ENCODE peak calls at places on chromosomes 16 and 17, in six cellular contexts. Z is HL-60, G is H1, P is transverse colon, D is GM12878, R is GM23338. M is an unnamed sample.

GRCh38 chr17:16251556-16251955 is 34.5 kb downstream of the PIGL start:
- DNase-seq in Z (no peak), G (no peak), P (no peak), D (no peak), R (no peak), M (no peak)

GRCh38 chr17:46876353-46876887 is 25.0 kb downstream of the WNT9B start:
- DNase-seq in Z (no peak), G (peak), P (peak), D (no peak), R (peak), M (no peak)

GRCh38 chr17:67959510-67959909 is 36.8 kb downstream of the C17orf58 start:
- DNase-seq in Z (no peak), G (no peak), P (peak), D (no peak), R (peak), M (no peak)

GRCh38 chr17:79873583-79873982 is 34.3 kb upstream of the CBX4 start:
- DNase-seq in Z (no peak), G (no peak), P (no peak), D (no peak), R (no peak), M (no peak)

GRCh38 chr16:80265624-80266306 is 275.0 kb upstream of the DYNLRB2 start:
- DNase-seq in Z (no peak), G (no peak), P (no peak), D (no peak), R (no peak), M (no peak)

GRCh38 chr17:75505152-75505409 is 10.3 kb downstream of the CASKIN2 start:
- DNase-seq in Z (no peak), G (no peak), P (no peak), D (no peak), R (no peak), M (no peak)

GRCh38 chr17:67557921-67558320 is 159.8 kb upstream of the NOL11 start:
- DNase-seq in Z (no peak), G (no peak), P (no peak), D (no peak), R (no peak), M (no peak)

GRCh38 chr17:9878361-9878760 is 26.7 kb downstream of the RCVRN start:
- DNase-seq in Z (no peak), G (no peak), P (no peak), D (no peak), R (no peak), M (no peak)

GRCh38 chr16:67407176-67407787 is 9.0 kb downstream of the ZDHHC1 start:
- DNase-seq in Z (no peak), G (no peak), P (no peak), D (no peak), R (no peak), M (no peak)

GRCh38 chr16:57354311-57354710 is 4.3 kb upstream of the CCL22 start:
- DNase-seq in Z (no peak), G (no peak), P (no peak), D (no peak), R (no peak), M (no peak)

GRCh38 chr17:57916925-57917858 is 38.0 kb downstream of the CUEDC1 start:
- DNase-seq in Z (no peak), G (no peak), P (no peak), D (no peak), R (no peak), M (no peak)

GRCh38 chr17:68600123-68600880 is 865 bp downstream of the FAM20A start:
- DNase-seq in Z (no peak), G (peak), P (peak), D (no peak), R (peak), M (no peak)

GRCh38 chr17:60960398-60961065 is 282.9 kb downstream of the BCAS3 start:
- DNase-seq in Z (no peak), G (no peak), P (no peak), D (no peak), R (no peak), M (no peak)

GRCh38 chr17:75343007-75343406 is 53.8 kb upstream of the SLC25A19 start:
- DNase-seq in Z (no peak), G (no peak), P (no peak), D (no peak), R (no peak), M (no peak)

GRCh38 chr16:3554351-3554928 is 22.8 kb downstream of the NLRC3 start:
- DNase-seq in Z (no peak), G (no peak), P (no peak), D (no peak), R (peak), M (no peak)

DNA sequence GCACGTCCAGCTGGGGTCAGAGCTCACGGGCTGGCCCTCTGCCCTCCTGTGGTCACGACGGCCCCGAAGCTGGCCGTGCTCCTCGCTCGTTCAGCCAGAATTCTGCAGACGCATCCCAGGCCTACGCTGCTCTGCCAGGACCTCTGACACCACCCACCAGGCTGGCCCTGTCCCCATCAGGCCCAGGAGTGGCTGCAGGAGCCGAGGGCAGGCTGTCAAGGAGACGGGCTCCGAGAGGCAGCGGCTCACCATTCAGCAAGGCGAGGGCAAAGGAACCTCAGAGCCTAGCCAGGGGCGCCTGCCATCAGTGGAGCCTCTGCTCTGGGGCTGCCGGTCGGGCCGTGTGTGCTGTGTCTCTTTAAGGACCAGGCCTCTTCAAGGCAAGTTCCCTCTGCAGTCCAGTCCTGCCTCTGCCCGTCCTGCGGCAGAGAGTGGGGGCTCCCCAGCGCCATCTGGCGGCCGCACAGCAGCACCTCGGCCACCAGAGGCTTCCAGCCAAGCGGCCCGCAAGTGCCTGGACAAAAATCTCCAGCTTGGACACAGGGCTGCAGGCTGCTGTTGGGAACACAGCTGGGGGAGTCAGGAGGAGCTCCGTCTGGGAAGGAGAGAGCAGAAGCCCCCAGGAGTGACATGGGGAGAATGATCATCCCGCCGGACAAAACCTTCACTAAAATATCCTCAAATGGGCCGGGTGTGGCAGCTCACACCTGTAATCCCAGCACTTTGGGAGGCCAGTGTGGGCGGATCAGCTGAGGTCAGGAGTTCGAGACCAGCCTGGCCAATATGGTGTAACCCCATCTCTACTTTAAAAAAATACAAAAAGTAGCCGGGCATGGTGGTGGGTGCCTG is 7.4 kb upstream of the ABR start:
- DNase-seq in Z (no peak), G (peak), P (peak), D (no peak), R (peak), M (peak)
- TF ChIP-seq POLR2AphosphoS5 in Z (no peak), G (no peak), P (no peak), D (no peak), R (no peak), M (no peak)

DNA sequence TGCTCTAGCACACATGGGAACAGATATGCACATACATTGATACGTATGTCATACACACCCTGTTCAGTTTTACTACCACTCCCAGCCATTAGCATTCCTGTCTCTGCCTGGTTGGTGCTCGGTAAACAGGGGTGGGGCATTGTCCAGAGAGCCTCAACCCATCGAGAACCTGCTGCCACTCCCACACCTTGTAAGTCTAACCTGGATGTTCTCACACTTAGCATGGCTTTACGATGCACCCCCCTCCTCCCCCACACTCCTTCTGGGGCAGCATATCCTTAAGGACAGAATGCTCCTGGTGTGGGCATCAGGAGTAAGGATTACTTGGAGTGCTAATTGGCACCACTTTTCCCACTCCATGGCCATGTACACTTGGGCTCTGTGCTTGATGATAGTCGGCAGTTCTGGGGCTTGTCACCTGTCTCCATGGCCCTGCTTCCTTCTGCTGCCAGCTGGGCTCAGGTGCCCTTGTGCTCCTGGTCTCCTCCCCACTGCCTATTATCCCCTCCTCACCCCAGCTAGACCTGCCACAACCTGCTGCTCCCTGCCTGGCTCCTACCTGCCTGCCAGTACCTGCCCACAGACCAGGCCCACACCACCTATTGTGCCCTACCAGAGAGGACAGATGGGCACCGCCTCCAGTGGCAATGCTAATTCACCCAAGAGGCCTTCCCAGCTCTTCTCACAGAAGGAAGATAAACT is 710 bp upstream of the RAPGEFL1 start:
- DNase-seq in Z (no peak), G (no peak), P (peak), D (no peak), R (no peak), M (peak)
- H3K4me3 ChIP-seq in Z (no peak), G (no peak), P (no peak), D (no peak), R (peak), M (peak)

GRCh38 chr16:10877472-10877946 is 507 bp downstream of the CIITA start:
- DNase-seq in Z (no peak), G (no peak), P (no peak), D (no peak), R (peak), M (no peak)

GRCh38 chr16:10878644-10879498 is 1.9 kb downstream of the CIITA start:
- DNase-seq in Z (no peak), G (peak), P (peak), D (no peak), R (peak), M (no peak)

GRCh38 chr16:10876799-10877341 is at the start of gene CIITA:
- DNase-seq in Z (peak), G (no peak), P (peak), D (peak), R (peak), M (peak)

GRCh38 chr16:10878328-10878643 is 1.3 kb downstream of the CIITA start:
- DNase-seq in Z (no peak), G (no peak), P (no peak), D (no peak), R (peak), M (peak)

GRCh38 chr16:10876305-10876704 is 697 bp upstream of the CIITA start:
- DNase-seq in Z (no peak), G (no peak), P (no peak), D (no peak), R (no peak), M (no peak)
- TF ChIP-seq CTCF in Z (no peak), G (no peak), P (no peak), D (no peak), R (no peak), M (no peak)

GRCh38 chr17:38345743-38346142 is 2.0 kb upstream of the GPR179 start:
- DNase-seq in Z (no peak), G (no peak), P (no peak), D (no peak), R (no peak), M (no peak)

GRCh38 chr17:38352245-38353083 is 820 bp downstream of the SOCS7 start:
- DNase-seq in Z (no peak), G (peak), P (peak), D (no peak), R (peak), M (no peak)

GRCh38 chr17:38350035-38350434 is 1.6 kb upstream of the SOCS7 start:
- DNase-seq in Z (no peak), G (no peak), P (no peak), D (no peak), R (no peak), M (no peak)

GRCh38 chr17:38351412-38352222 is at the start of gene SOCS7:
- DNase-seq in Z (peak), G (peak), P (peak), D (peak), R (peak), M (peak)

GRCh38 chr17:38349097-38349904 is 2.3 kb upstream of the SOCS7 start:
- DNase-seq in Z (peak), G (peak), P (peak), D (peak), R (peak), M (peak)
- TF ChIP-seq POLR2AphosphoS5 in Z (no peak), G (no peak), P (no peak), D (no peak), R (no peak), M (no peak)

GRCh38 chr16:2329532-2329931 is 11.0 kb downstream of the ABCA3 start:
- DNase-seq in Z (no peak), G (no peak), P (no peak), D (no peak), R (peak), M (no peak)

GRCh38 chr16:2325791-2326190 is 14.7 kb downstream of the ABCA3 start:
- DNase-seq in Z (no peak), G (no peak), P (no peak), D (no peak), R (no peak), M (no peak)

GRCh38 chr16:2326191-2326590 is 14.3 kb downstream of the ABCA3 start:
- DNase-seq in Z (no peak), G (no peak), P (no peak), D (no peak), R (no peak), M (peak)

GRCh38 chr16:2331199-2331931 is 9.2 kb downstream of the ABCA3 start:
- DNase-seq in Z (no peak), G (no peak), P (no peak), D (no peak), R (no peak), M (no peak)

GRCh38 chr16:2328428-2328827 is 12.1 kb downstream of the ABCA3 start:
- DNase-seq in Z (no peak), G (no peak), P (no peak), D (no peak), R (no peak), M (no peak)
- H3K4me3 ChIP-seq in Z (no peak), G (no peak), P (no peak), D (no peak), R (no peak), M (no peak)

GRCh38 chr16:89453662-89454321 is 36.6 kb downstream of the ANKRD11 start:
- DNase-seq in Z (peak), G (no peak), P (no peak), D (no peak), R (no peak), M (no peak)
- TF ChIP-seq CTCF in Z (no peak), G (peak), P (no peak), D (no peak), R (peak), M (no peak)

DNA sequence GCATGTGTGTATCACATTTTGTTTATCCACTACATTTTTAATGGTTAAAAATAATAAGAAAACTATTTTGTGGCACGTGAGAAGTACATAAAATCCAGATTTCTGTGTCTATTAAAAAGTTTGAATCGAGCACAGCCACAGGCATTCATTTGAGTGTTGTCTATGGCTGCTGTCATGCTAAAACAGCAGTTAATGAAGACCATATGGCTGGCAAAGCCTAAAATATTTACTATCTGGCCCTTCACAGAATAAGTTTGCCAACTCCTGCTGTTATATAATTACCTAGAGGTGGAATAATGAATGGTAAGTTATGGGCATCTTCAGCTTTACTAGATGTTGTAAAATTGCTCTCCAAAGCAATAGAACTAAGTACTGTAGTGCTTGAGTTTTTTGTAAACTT is 30.5 kb downstream of the TMEM98 start:
- DNase-seq in Z (no peak), G (no peak), P (no peak), D (no peak), R (no peak), M (no peak)
- TF ChIP-seq POLR2AphosphoS5 in Z (no peak), G (no peak), P (no peak), D (no peak), R (no peak), M (no peak)

GRCh38 chr16:86287641-86288201 is 222.6 kb upstream of the FOXF1 start:
- DNase-seq in Z (no peak), G (peak), P (no peak), D (no peak), R (no peak), M (no peak)
- H3K4me3 ChIP-seq in Z (no peak), G (peak), P (no peak), D (no peak), R (peak), M (no peak)

DNA sequence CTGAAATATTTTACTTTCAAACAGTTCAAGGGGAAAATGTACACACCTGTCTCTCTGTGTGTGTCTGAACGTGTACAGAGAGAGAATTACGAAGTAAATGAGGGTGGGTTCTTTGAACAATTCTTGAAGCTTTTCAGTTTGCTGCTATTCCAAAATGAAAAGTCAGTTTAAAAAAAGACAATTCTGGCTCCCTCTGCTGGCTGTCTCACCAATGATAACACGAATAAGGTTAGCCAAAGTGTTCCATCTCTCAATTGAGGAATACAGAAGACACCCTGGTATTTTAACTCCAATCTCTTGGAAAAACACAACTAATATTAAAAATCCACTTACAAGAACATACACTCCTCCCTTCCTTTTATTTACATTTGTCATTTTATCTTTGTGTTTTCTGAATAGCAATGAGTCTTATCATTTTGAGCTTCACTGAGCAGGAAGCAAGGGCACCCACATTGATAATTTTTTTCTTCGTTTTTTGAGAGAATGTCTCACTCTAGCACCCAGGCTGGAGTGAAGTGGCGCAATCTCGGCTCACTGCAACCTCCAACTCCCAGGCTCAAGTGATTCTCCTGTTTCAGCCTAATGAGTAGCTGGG is 20.5 kb downstream of the EFTUD2 start:
- DNase-seq in Z (no peak), G (no peak), P (no peak), D (no peak), R (peak), M (no peak)
- TF ChIP-seq CTCF in Z (peak), G (peak), P (peak), D (peak), R (peak), M (peak)